ENCODE peak calls at places on chromosomes 13 and 19, in nine cellular contexts. V, N, J, H, X, C, G, D and E are unnamed samples.

GRCh38 chr19:31436121-31436776 is 87.0 kb upstream of the TSHZ3 start:
- DNase-seq in G (no peak), D (no peak), C (no peak), N (no peak), X (no peak), H (no peak), J (no peak), V (no peak), E (no peak)

GRCh38 chr13:26475176-26476110 is 82.0 kb upstream of the WASF3 start:
- DNase-seq in D (no peak), C (peak), J (no peak), H (no peak), G (no peak), V (no peak), N (no peak), X (no peak), E (no peak)

GRCh38 chr19:4337906-4338440 is 654 bp downstream of the STAP2 start:
- DNase-seq in J (no peak), N (no peak), D (no peak), G (no peak), H (no peak), V (no peak), X (no peak), C (no peak), E (no peak)

GRCh38 chr19:49338691-49339363 is 3.6 kb downstream of the CD37 start:
- DNase-seq in J (no peak), X (no peak), H (peak), G (peak), C (peak), N (peak), V (peak), D (no peak), E (no peak)

GRCh38 chr19:48493718-48494515 is 17.7 kb downstream of the LMTK3 start:
- DNase-seq in V (no peak), D (peak), N (no peak), C (no peak), J (no peak), H (no peak), X (no peak), G (no peak), E (no peak)

GRCh38 chr13:51066091-51066831 is 44.8 kb downstream of the C13orf42 start:
- DNase-seq in H (no peak), N (no peak), V (no peak), G (no peak), C (peak), X (no peak), D (no peak), J (no peak), E (no peak)

GRCh38 chr13:42458193-42458592 is 115.8 kb upstream of the TNFSF11 start:
- DNase-seq in D (no peak), G (no peak), N (no peak), C (no peak), X (no peak), J (no peak), V (no peak), H (no peak), E (no peak)

GRCh38 chr13:78586706-78587105 is 16.6 kb downstream of the POU4F1 start:
- DNase-seq in H (no peak), X (no peak), J (no peak), V (no peak), G (peak), C (no peak), D (no peak), N (no peak), E (no peak)

GRCh38 chr13:24747248-24748151 is 16.5 kb upstream of the RNF17 start:
- DNase-seq in X (no peak), G (no peak), H (no peak), C (no peak), J (no peak), N (no peak), V (no peak), D (no peak), E (peak)